ENCODE peak calls at places on chromosomes 7 and 10, in four cellular contexts. One of them, this sample, is unnamed.

GRCh38 chr7:29080803-29081202 is 65.5 kb downstream of the CPVL start:
- DNase-seq in PC-9: no peak
- DNase-seq in cardiac muscle cell: no peak
- DNase-seq in CD8-positive, alpha-beta T cell: no peak
- DNase-seq in this sample: no peak

GRCh38 chr7:43615558-43616145 is 32.7 kb downstream of the STK17A start:
- DNase-seq in cardiac muscle cell: no peak
- DNase-seq in PC-9: no peak
- DNase-seq in CD8-positive, alpha-beta T cell: no peak
- DNase-seq in this sample: no peak

GRCh38 chr10:2392145-2392812 is 655.0 kb upstream of the ADARB2 start:
- DNase-seq in PC-9: no peak
- DNase-seq in cardiac muscle cell: no peak
- DNase-seq in CD8-positive, alpha-beta T cell: no peak
- DNase-seq in this sample: no peak

GRCh38 chr10:21535494-21535818 is 1.4 kb downstream of the MLLT10 start:
- DNase-seq in cardiac muscle cell: no peak
- DNase-seq in CD8-positive, alpha-beta T cell: no peak
- DNase-seq in PC-9: no peak
- DNase-seq in this sample: no peak

GRCh38 chr10:99927719-99928280 is 81.9 kb downstream of the DNMBP start:
- DNase-seq in PC-9: peak
- DNase-seq in cardiac muscle cell: no peak
- DNase-seq in CD8-positive, alpha-beta T cell: no peak
- DNase-seq in this sample: no peak

GRCh38 chr10:33334839-33335549 is 527 bp upstream of the NRP1 start:
- DNase-seq in CD8-positive, alpha-beta T cell: no peak
- DNase-seq in PC-9: peak
- DNase-seq in cardiac muscle cell: peak
- DNase-seq in this sample: no peak

GRCh38 chr10:49612513-49613159 is 1.2 kb upstream of the CHAT start:
- DNase-seq in CD8-positive, alpha-beta T cell: no peak
- DNase-seq in PC-9: no peak
- DNase-seq in cardiac muscle cell: peak
- DNase-seq in this sample: no peak

GRCh38 chr7:47893238-47893637 is 55.0 kb downstream of the PKD1L1 start:
- DNase-seq in cardiac muscle cell: peak
- DNase-seq in CD8-positive, alpha-beta T cell: no peak
- DNase-seq in PC-9: no peak
- DNase-seq in this sample: no peak

GRCh38 chr10:129958118-129958685 is 5.9 kb downstream of the EBF3 start:
- DNase-seq in cardiac muscle cell: peak
- DNase-seq in CD8-positive, alpha-beta T cell: no peak
- DNase-seq in PC-9: no peak
- DNase-seq in this sample: no peak

GRCh38 chr7:116595063-116595462 is 70.2 kb downstream of the CAV1 start:
- DNase-seq in CD8-positive, alpha-beta T cell: no peak
- DNase-seq in PC-9: no peak
- DNase-seq in cardiac muscle cell: no peak
- DNase-seq in this sample: no peak

GRCh38 chr10:614341-614664 is 75.2 kb downstream of the DIP2C start:
- DNase-seq in cardiac muscle cell: no peak
- DNase-seq in CD8-positive, alpha-beta T cell: no peak
- DNase-seq in PC-9: no peak
- DNase-seq in this sample: no peak

GRCh38 chr10:613217-613616 is 76.3 kb downstream of the DIP2C start:
- DNase-seq in CD8-positive, alpha-beta T cell: no peak
- DNase-seq in cardiac muscle cell: no peak
- DNase-seq in PC-9: peak
- DNase-seq in this sample: no peak

GRCh38 chr10:613661-614340 is 75.7 kb downstream of the DIP2C start:
- DNase-seq in cardiac muscle cell: no peak
- DNase-seq in CD8-positive, alpha-beta T cell: no peak
- DNase-seq in PC-9: no peak
- DNase-seq in this sample: no peak

GRCh38 chr10:614772-615582 is 74.5 kb downstream of the DIP2C start:
- DNase-seq in cardiac muscle cell: no peak
- DNase-seq in CD8-positive, alpha-beta T cell: no peak
- DNase-seq in PC-9: no peak
- DNase-seq in this sample: no peak

DNA sequence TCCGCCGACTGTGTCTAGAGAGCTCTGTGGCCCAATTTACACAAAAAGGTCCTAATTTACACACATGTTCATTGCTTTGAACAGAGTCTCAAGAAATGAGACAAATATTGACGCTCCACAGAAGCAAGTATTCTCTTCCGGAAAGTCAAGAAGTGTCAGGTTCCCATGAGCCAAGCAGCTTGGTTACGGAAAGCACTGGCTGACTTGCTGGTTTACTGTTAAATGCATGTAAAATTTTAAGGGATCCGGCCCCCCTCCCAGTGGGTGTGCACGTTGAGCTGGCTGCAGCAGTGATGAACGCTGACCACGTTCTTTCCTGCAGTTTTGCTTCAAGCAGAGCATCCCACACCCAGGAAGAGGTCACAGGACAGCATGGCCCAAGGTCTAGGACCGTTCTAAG is 76.8 kb downstream of the DIP2C start:
- DNase-seq in cardiac muscle cell: no peak
- DNase-seq in CD8-positive, alpha-beta T cell: no peak
- DNase-seq in PC-9: no peak
- DNase-seq in this sample: no peak
- H3K4me3 ChIP-seq in cardiac muscle cell: no peak
- H3K4me3 ChIP-seq in CD8-positive, alpha-beta T cell: no peak
- H3K4me3 ChIP-seq in PC-9: no peak
- H3K4me3 ChIP-seq in this sample: no peak

GRCh38 chr7:24609570-24609969 is 36.3 kb downstream of the PALS2 start:
- DNase-seq in PC-9: no peak
- DNase-seq in CD8-positive, alpha-beta T cell: no peak
- DNase-seq in cardiac muscle cell: no peak
- DNase-seq in this sample: no peak

GRCh38 chr7:24604640-24605039 is 31.4 kb downstream of the PALS2 start:
- DNase-seq in cardiac muscle cell: no peak
- DNase-seq in CD8-positive, alpha-beta T cell: no peak
- DNase-seq in PC-9: no peak
- DNase-seq in this sample: no peak

GRCh38 chr7:24609059-24609458 is 35.8 kb downstream of the PALS2 start:
- DNase-seq in PC-9: no peak
- DNase-seq in CD8-positive, alpha-beta T cell: no peak
- DNase-seq in cardiac muscle cell: no peak
- DNase-seq in this sample: no peak

GRCh38 chr7:24611130-24611529 is 37.9 kb downstream of the PALS2 start:
- DNase-seq in cardiac muscle cell: no peak
- DNase-seq in CD8-positive, alpha-beta T cell: no peak
- DNase-seq in PC-9: no peak
- DNase-seq in this sample: no peak

DNA sequence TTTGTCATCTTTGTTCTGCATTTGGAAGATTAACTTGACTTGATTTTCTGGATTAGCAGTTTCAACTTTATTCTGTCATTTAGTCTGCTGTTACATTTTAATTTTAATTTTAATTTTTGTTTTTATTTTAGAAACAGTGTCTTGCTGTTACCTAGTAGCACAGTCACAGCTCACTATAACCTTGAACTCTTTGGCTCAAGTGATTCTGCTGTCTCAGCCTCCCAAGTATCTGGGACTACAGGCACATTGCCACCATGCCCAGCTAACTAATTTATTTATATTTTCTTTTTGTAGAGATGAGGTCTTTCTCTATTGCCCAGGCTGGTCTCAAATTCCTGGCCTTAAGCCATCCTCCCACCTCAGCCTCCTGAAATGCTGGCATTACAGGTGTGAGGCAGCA is 35.3 kb downstream of the PALS2 start:
- DNase-seq in CD8-positive, alpha-beta T cell: no peak
- DNase-seq in PC-9: no peak
- DNase-seq in cardiac muscle cell: no peak
- DNase-seq in this sample: no peak
- H3K27ac ChIP-seq in CD8-positive, alpha-beta T cell: no peak
- H3K27ac ChIP-seq in PC-9: no peak
- H3K27ac ChIP-seq in cardiac muscle cell: no peak
- H3K27ac ChIP-seq in this sample: no peak

GRCh38 chr7:76281706-76282343 is 20.6 kb upstream of the HSPB1 start:
- DNase-seq in CD8-positive, alpha-beta T cell: no peak
- DNase-seq in cardiac muscle cell: no peak
- DNase-seq in PC-9: no peak
- DNase-seq in this sample: no peak

GRCh38 chr7:76281006-76281705 is 21.3 kb upstream of the HSPB1 start:
- DNase-seq in PC-9: no peak
- DNase-seq in cardiac muscle cell: peak
- DNase-seq in CD8-positive, alpha-beta T cell: no peak
- DNase-seq in this sample: no peak

GRCh38 chr7:76278540-76278939 is 23.9 kb upstream of the HSPB1 start:
- DNase-seq in CD8-positive, alpha-beta T cell: no peak
- DNase-seq in PC-9: no peak
- DNase-seq in cardiac muscle cell: no peak
- DNase-seq in this sample: no peak

GRCh38 chr7:76282344-76283253 is 19.9 kb upstream of the HSPB1 start:
- DNase-seq in PC-9: no peak
- DNase-seq in CD8-positive, alpha-beta T cell: no peak
- DNase-seq in cardiac muscle cell: peak
- DNase-seq in this sample: no peak

DNA sequence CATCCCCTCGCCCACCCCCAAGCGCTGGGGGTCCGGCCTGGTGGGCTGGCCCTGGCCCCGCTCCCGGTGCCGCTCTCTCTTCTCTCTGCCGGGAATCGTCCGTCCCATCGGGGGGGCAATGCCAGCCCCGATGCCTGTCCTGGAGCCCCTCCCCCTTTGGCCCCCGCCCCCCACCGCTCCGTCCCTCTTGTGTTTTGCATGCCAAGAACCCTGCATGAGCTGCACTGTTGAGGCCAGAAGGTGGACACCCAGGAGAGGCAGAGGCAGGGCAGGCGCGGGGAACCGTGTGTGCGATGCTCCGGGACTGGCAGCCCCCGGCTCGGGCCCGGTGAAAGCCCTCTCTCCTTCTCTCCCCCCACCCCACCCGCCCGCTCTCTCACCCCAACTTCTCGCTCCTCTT is 22.1 kb upstream of the HSPB1 start:
- DNase-seq in PC-9: no peak
- DNase-seq in cardiac muscle cell: no peak
- DNase-seq in CD8-positive, alpha-beta T cell: no peak
- DNase-seq in this sample: no peak
- H3K4me3 ChIP-seq in PC-9: no peak
- H3K4me3 ChIP-seq in cardiac muscle cell: no peak
- H3K4me3 ChIP-seq in CD8-positive, alpha-beta T cell: no peak
- H3K4me3 ChIP-seq in this sample: no peak

DNA sequence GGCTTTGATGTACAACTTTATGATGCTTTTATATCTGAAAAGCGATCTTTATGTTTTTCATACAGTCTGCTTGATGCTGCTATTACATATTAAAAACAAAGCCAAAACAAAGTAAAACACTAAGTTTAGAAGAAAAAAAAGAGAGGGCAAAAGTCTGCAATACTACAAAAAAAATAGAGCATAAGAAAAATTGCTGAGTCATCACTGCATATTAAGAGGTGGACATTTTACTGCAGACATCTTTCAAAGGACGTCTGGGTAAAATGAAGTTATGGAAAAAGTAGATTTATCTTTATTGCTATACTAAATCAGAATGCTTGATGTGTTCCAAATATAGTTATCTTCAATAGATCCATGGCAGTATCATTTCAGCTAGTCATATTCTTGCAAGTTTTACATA is 172.1 kb downstream of the MAGI2 start:
- DNase-seq in PC-9: no peak
- DNase-seq in CD8-positive, alpha-beta T cell: no peak
- DNase-seq in cardiac muscle cell: no peak
- DNase-seq in this sample: no peak
- H3K27ac ChIP-seq in PC-9: no peak
- H3K27ac ChIP-seq in CD8-positive, alpha-beta T cell: no peak
- H3K27ac ChIP-seq in cardiac muscle cell: no peak
- H3K27ac ChIP-seq in this sample: no peak

DNA sequence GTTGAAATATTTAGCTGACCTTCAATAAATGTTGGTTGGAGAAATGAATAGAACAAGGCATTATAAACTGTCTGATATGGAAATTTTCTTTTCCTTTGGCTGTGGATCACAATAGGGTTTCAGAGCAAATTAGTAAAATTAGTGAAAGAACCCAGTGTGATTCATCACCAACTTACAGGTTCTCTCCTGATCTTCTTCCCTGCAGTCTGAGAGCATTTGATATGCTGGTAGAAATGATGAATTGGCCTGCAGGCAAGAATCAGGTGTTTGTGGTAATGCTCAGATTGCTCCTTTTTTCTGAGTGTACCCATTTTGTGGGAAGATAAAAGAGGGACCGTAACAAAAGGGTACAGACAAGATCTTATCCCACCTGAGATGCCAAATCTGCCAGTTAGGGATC is 51.9 kb downstream of the BTAF1 start:
- DNase-seq in cardiac muscle cell: no peak
- DNase-seq in CD8-positive, alpha-beta T cell: no peak
- DNase-seq in PC-9: no peak
- DNase-seq in this sample: no peak
- H3K4me3 ChIP-seq in cardiac muscle cell: no peak
- H3K4me3 ChIP-seq in CD8-positive, alpha-beta T cell: no peak
- H3K4me3 ChIP-seq in PC-9: no peak
- H3K4me3 ChIP-seq in this sample: no peak

DNA sequence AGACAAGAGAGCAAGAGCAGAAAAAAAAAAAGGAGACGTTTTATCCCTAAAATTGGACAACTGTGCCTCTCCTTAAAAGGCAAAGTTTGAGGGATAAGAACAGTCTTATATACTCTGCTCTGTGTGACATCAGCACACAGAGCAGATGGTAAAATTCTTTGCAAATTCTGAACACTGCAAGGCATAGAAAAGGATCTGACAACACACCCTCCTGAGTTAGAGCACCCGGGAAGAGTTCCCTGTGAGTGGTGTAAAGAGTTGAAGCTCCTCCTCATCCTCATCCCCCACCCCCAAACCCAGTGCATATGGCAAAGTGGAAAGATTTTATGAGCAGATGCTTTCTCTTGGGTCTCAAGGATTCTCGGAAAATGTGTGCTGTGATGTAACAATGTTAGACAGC is 39.9 kb upstream of the DGKI start:
- DNase-seq in cardiac muscle cell: no peak
- DNase-seq in CD8-positive, alpha-beta T cell: no peak
- DNase-seq in PC-9: no peak
- DNase-seq in this sample: no peak
- H3K27ac ChIP-seq in cardiac muscle cell: peak
- H3K27ac ChIP-seq in CD8-positive, alpha-beta T cell: no peak
- H3K27ac ChIP-seq in PC-9: no peak
- H3K27ac ChIP-seq in this sample: no peak

GRCh38 chr7:22865607-22865970 is 42.9 kb upstream of the TOMM7 start:
- DNase-seq in cardiac muscle cell: no peak
- DNase-seq in CD8-positive, alpha-beta T cell: no peak
- DNase-seq in PC-9: no peak
- DNase-seq in this sample: no peak

GRCh38 chr7:22867589-22867988 is 44.9 kb upstream of the TOMM7 start:
- DNase-seq in cardiac muscle cell: no peak
- DNase-seq in PC-9: no peak
- DNase-seq in CD8-positive, alpha-beta T cell: no peak
- DNase-seq in this sample: no peak

GRCh38 chr7:22868509-22868908 is 45.9 kb upstream of the TOMM7 start:
- DNase-seq in cardiac muscle cell: no peak
- DNase-seq in CD8-positive, alpha-beta T cell: no peak
- DNase-seq in PC-9: no peak
- DNase-seq in this sample: no peak

GRCh38 chr7:22864855-22865606 is 42.4 kb upstream of the TOMM7 start:
- DNase-seq in cardiac muscle cell: no peak
- DNase-seq in PC-9: no peak
- DNase-seq in CD8-positive, alpha-beta T cell: no peak
- DNase-seq in this sample: no peak

GRCh38 chr7:22866965-22867364 is 44.3 kb upstream of the TOMM7 start:
- DNase-seq in PC-9: no peak
- DNase-seq in cardiac muscle cell: no peak
- DNase-seq in CD8-positive, alpha-beta T cell: no peak
- DNase-seq in this sample: no peak
- H3K4me3 ChIP-seq in PC-9: no peak
- H3K4me3 ChIP-seq in cardiac muscle cell: no peak
- H3K4me3 ChIP-seq in CD8-positive, alpha-beta T cell: no peak
- H3K4me3 ChIP-seq in this sample: no peak

This sample was measured in naive thymus-derived CD4-positive, alpha-beta T cell.